ENCODE peak calls at places on chromosomes 5 and 9, in five cellular contexts. F is C1 segment of cervical spinal cord, R is Calu3, A is HTR-8/SVneo, G is iPS-NIHi11. J is an unnamed sample.

GRCh38 chr9:91978739-91979414 is 28.8 kb upstream of the ROR2 start:
- DNase-seq in A (peak; percentile 77), G (peak; percentile 68), F (no peak), R (peak; percentile 11), J (no peak)

GRCh38 chr5:157710887-157711286 is 20.3 kb upstream of the THG1L start:
- DNase-seq in A (no peak), R (no peak), F (no peak), G (no peak), J (no peak)

GRCh38 chr5:148569948-148570347 is 84.4 kb downstream of the HTR4 start:
- DNase-seq in R (no peak), A (no peak), F (no peak), G (no peak), J (no peak)

GRCh38 chr5:103436661-103437060 is 125.9 kb downstream of the NUDT12 start:
- DNase-seq in R (no peak), A (no peak), F (no peak), G (no peak), J (no peak)

GRCh38 chr9:86722706-86723075 is 224.6 kb downstream of the GAS1 start:
- DNase-seq in G (no peak), F (no peak), R (no peak), A (no peak), J (no peak)

GRCh38 chr9:38274746-38275250 is 117.7 kb upstream of the ALDH1B1 start:
- DNase-seq in R (no peak), G (no peak), A (no peak), F (no peak), J (no peak)

GRCh38 chr9:91884746-91885687 is 65.0 kb downstream of the ROR2 start:
- DNase-seq in A (no peak), F (no peak), G (peak; percentile 49), R (no peak), J (no peak)

GRCh38 chr9:124218438-124219289 is 39.1 kb upstream of the NEK6 start:
- DNase-seq in G (no peak), F (peak; percentile 22), R (peak; percentile 62), A (peak; percentile 64), J (no peak)

GRCh38 chr9:90432951-90433350 is 209.7 kb downstream of the DIRAS2 start:
- DNase-seq in A (no peak), G (no peak), R (peak; percentile 14), F (no peak), J (no peak)